ENCODE peak calls at places on chromosomes 13 and 19, in nine cellular contexts. One of them, this sample, is unnamed.

GRCh38 chr19:7303470-7303869 is 9.3 kb upstream of the INSR start:
- DNase-seq in iPS DF 6.9: no peak
- DNase-seq in ovary: no peak
- DNase-seq in H1: no peak
- DNase-seq in neuronal stem cell: no peak
- DNase-seq in sigmoid colon: no peak
- DNase-seq in lower lobe of right lung: no peak
- DNase-seq in cardiac muscle cell: no peak
- DNase-seq in SK-N-SH: no peak
- DNase-seq in this sample: no peak

GRCh38 chr13:38045278-38046048 is 175.9 kb upstream of the TRPC4 start:
- DNase-seq in SK-N-SH: peak
- DNase-seq in ovary: no peak
- DNase-seq in neuronal stem cell: peak
- DNase-seq in lower lobe of right lung: no peak
- DNase-seq in sigmoid colon: no peak
- DNase-seq in cardiac muscle cell: peak
- DNase-seq in H1: no peak
- DNase-seq in iPS DF 6.9: peak
- DNase-seq in this sample: peak

GRCh38 chr19:17488593-17489391 is 18.5 kb downstream of the SLC27A1 start:
- DNase-seq in SK-N-SH: peak
- DNase-seq in ovary: peak
- DNase-seq in sigmoid colon: no peak
- DNase-seq in lower lobe of right lung: peak
- DNase-seq in cardiac muscle cell: peak
- DNase-seq in neuronal stem cell: peak
- DNase-seq in H1: peak
- DNase-seq in iPS DF 6.9: no peak
- DNase-seq in this sample: peak

GRCh38 chr19:2711175-2711936 is 8.9 kb upstream of the GNG7 start:
- DNase-seq in ovary: no peak
- DNase-seq in SK-N-SH: no peak
- DNase-seq in sigmoid colon: peak
- DNase-seq in H1: no peak
- DNase-seq in neuronal stem cell: no peak
- DNase-seq in lower lobe of right lung: no peak
- DNase-seq in cardiac muscle cell: peak
- DNase-seq in iPS DF 6.9: no peak
- DNase-seq in this sample: no peak

GRCh38 chr13:32538621-32539246 is at the start of gene N4BP2L2:
- DNase-seq in lower lobe of right lung: peak
- DNase-seq in iPS DF 6.9: peak
- DNase-seq in neuronal stem cell: peak
- DNase-seq in ovary: peak
- DNase-seq in sigmoid colon: peak
- DNase-seq in SK-N-SH: peak
- DNase-seq in cardiac muscle cell: peak
- DNase-seq in H1: peak
- DNase-seq in this sample: peak

GRCh38 chr19:35959040-35959967 is 23.1 kb downstream of the LRFN3 start:
- DNase-seq in lower lobe of right lung: peak
- DNase-seq in H1: peak
- DNase-seq in iPS DF 6.9: no peak
- DNase-seq in neuronal stem cell: no peak
- DNase-seq in sigmoid colon: no peak
- DNase-seq in ovary: no peak
- DNase-seq in SK-N-SH: peak
- DNase-seq in cardiac muscle cell: no peak
- DNase-seq in this sample: no peak

GRCh38 chr19:43997631-43998290 is 5.0 kb upstream of the ZNF230 start:
- DNase-seq in lower lobe of right lung: no peak
- DNase-seq in SK-N-SH: no peak
- DNase-seq in iPS DF 6.9: no peak
- DNase-seq in neuronal stem cell: no peak
- DNase-seq in ovary: no peak
- DNase-seq in cardiac muscle cell: peak
- DNase-seq in sigmoid colon: no peak
- DNase-seq in H1: no peak
- DNase-seq in this sample: no peak

GRCh38 chr13:27147530-27148170 is 24.0 kb downstream of the USP12 start:
- DNase-seq in SK-N-SH: no peak
- DNase-seq in lower lobe of right lung: no peak
- DNase-seq in neuronal stem cell: no peak
- DNase-seq in iPS DF 6.9: no peak
- DNase-seq in H1: no peak
- DNase-seq in sigmoid colon: no peak
- DNase-seq in ovary: no peak
- DNase-seq in cardiac muscle cell: no peak
- DNase-seq in this sample: no peak

GRCh38 chr19:18915639-18916038 is 3.5 kb downstream of the COPE start:
- DNase-seq in sigmoid colon: no peak
- DNase-seq in lower lobe of right lung: no peak
- DNase-seq in H1: peak
- DNase-seq in ovary: no peak
- DNase-seq in cardiac muscle cell: peak
- DNase-seq in iPS DF 6.9: no peak
- DNase-seq in neuronal stem cell: no peak
- DNase-seq in SK-N-SH: peak
- DNase-seq in this sample: peak

GRCh38 chr19:18972301-18972831 is 31.3 kb upstream of the HOMER3 start:
- DNase-seq in sigmoid colon: no peak
- DNase-seq in ovary: no peak
- DNase-seq in lower lobe of right lung: no peak
- DNase-seq in H1: no peak
- DNase-seq in neuronal stem cell: no peak
- DNase-seq in cardiac muscle cell: peak
- DNase-seq in iPS DF 6.9: no peak
- DNase-seq in SK-N-SH: no peak
- DNase-seq in this sample: no peak

GRCh38 chr13:76833465-76833864 is 52.7 kb downstream of the KCTD12 start:
- DNase-seq in lower lobe of right lung: no peak
- DNase-seq in cardiac muscle cell: no peak
- DNase-seq in iPS DF 6.9: no peak
- DNase-seq in SK-N-SH: no peak
- DNase-seq in neuronal stem cell: no peak
- DNase-seq in ovary: no peak
- DNase-seq in H1: no peak
- DNase-seq in sigmoid colon: no peak
- DNase-seq in this sample: no peak

GRCh38 chr13:109781384-109782065 is 4.9 kb downstream of the IRS2 start:
- DNase-seq in SK-N-SH: peak
- DNase-seq in iPS DF 6.9: no peak
- DNase-seq in sigmoid colon: no peak
- DNase-seq in ovary: peak
- DNase-seq in lower lobe of right lung: no peak
- DNase-seq in H1: no peak
- DNase-seq in cardiac muscle cell: no peak
- DNase-seq in neuronal stem cell: no peak
- DNase-seq in this sample: no peak

GRCh38 chr19:6800991-6801396 is 28.5 kb downstream of the VAV1 start:
- DNase-seq in cardiac muscle cell: peak
- DNase-seq in lower lobe of right lung: no peak
- DNase-seq in iPS DF 6.9: no peak
- DNase-seq in ovary: no peak
- DNase-seq in sigmoid colon: no peak
- DNase-seq in SK-N-SH: no peak
- DNase-seq in neuronal stem cell: no peak
- DNase-seq in H1: no peak
- DNase-seq in this sample: no peak

GRCh38 chr13:33624740-33625139 is 193.2 kb upstream of the RFC3 start:
- DNase-seq in neuronal stem cell: no peak
- DNase-seq in cardiac muscle cell: no peak
- DNase-seq in H1: no peak
- DNase-seq in lower lobe of right lung: no peak
- DNase-seq in sigmoid colon: no peak
- DNase-seq in iPS DF 6.9: no peak
- DNase-seq in SK-N-SH: no peak
- DNase-seq in ovary: no peak
- DNase-seq in this sample: peak
- H3K27ac ChIP-seq in neuronal stem cell: no peak
- H3K27ac ChIP-seq in cardiac muscle cell: no peak
- H3K27ac ChIP-seq in H1: no peak
- H3K27ac ChIP-seq in lower lobe of right lung: no peak
- H3K27ac ChIP-seq in sigmoid colon: no peak
- H3K27ac ChIP-seq in iPS DF 6.9: no peak
- H3K27ac ChIP-seq in SK-N-SH: no peak
- H3K27ac ChIP-seq in ovary: no peak
- H3K27ac ChIP-seq in this sample: no peak

GRCh38 chr19:52557231-52557995 is 12.7 kb upstream of the ZNF701 start:
- DNase-seq in H1: no peak
- DNase-seq in sigmoid colon: no peak
- DNase-seq in SK-N-SH: no peak
- DNase-seq in iPS DF 6.9: no peak
- DNase-seq in lower lobe of right lung: no peak
- DNase-seq in neuronal stem cell: no peak
- DNase-seq in ovary: no peak
- DNase-seq in cardiac muscle cell: no peak
- DNase-seq in this sample: no peak
- H3K27ac ChIP-seq in H1: no peak
- H3K27ac ChIP-seq in sigmoid colon: no peak
- H3K27ac ChIP-seq in SK-N-SH: no peak
- H3K27ac ChIP-seq in iPS DF 6.9: no peak
- H3K27ac ChIP-seq in lower lobe of right lung: no peak
- H3K27ac ChIP-seq in neuronal stem cell: no peak
- H3K27ac ChIP-seq in ovary: no peak
- H3K27ac ChIP-seq in cardiac muscle cell: no peak
- H3K27ac ChIP-seq in this sample: no peak

GRCh38 chr19:54160948-54161347 is 1.4 kb upstream of the LENG1 start:
- DNase-seq in sigmoid colon: no peak
- DNase-seq in H1: no peak
- DNase-seq in ovary: no peak
- DNase-seq in lower lobe of right lung: no peak
- DNase-seq in cardiac muscle cell: no peak
- DNase-seq in iPS DF 6.9: no peak
- DNase-seq in neuronal stem cell: no peak
- DNase-seq in SK-N-SH: no peak
- DNase-seq in this sample: no peak
- H3K27ac ChIP-seq in sigmoid colon: peak
- H3K27ac ChIP-seq in H1: no peak
- H3K27ac ChIP-seq in ovary: peak
- H3K27ac ChIP-seq in lower lobe of right lung: peak
- H3K27ac ChIP-seq in cardiac muscle cell: no peak
- H3K27ac ChIP-seq in iPS DF 6.9: no peak
- H3K27ac ChIP-seq in neuronal stem cell: no peak
- H3K27ac ChIP-seq in SK-N-SH: no peak
- H3K27ac ChIP-seq in this sample: peak

GRCh38 chr13:59780058-59780457 is 383.7 kb downstream of the DIAPH3 start:
- DNase-seq in cardiac muscle cell: no peak
- DNase-seq in ovary: no peak
- DNase-seq in lower lobe of right lung: no peak
- DNase-seq in iPS DF 6.9: no peak
- DNase-seq in sigmoid colon: no peak
- DNase-seq in SK-N-SH: no peak
- DNase-seq in neuronal stem cell: no peak
- DNase-seq in H1: no peak
- DNase-seq in this sample: no peak

GRCh38 chr13:59782696-59783095 is 381.0 kb downstream of the DIAPH3 start:
- DNase-seq in iPS DF 6.9: no peak
- DNase-seq in sigmoid colon: no peak
- DNase-seq in cardiac muscle cell: no peak
- DNase-seq in ovary: no peak
- DNase-seq in neuronal stem cell: no peak
- DNase-seq in lower lobe of right lung: no peak
- DNase-seq in H1: no peak
- DNase-seq in SK-N-SH: no peak
- DNase-seq in this sample: no peak

GRCh38 chr13:59771272-59771671 is 392.5 kb downstream of the DIAPH3 start:
- DNase-seq in cardiac muscle cell: peak
- DNase-seq in iPS DF 6.9: no peak
- DNase-seq in SK-N-SH: peak
- DNase-seq in neuronal stem cell: no peak
- DNase-seq in lower lobe of right lung: no peak
- DNase-seq in sigmoid colon: no peak
- DNase-seq in ovary: no peak
- DNase-seq in H1: no peak
- DNase-seq in this sample: no peak

GRCh38 chr13:59774511-59774911 is 389.2 kb downstream of the DIAPH3 start:
- DNase-seq in iPS DF 6.9: no peak
- DNase-seq in ovary: no peak
- DNase-seq in neuronal stem cell: peak
- DNase-seq in SK-N-SH: no peak
- DNase-seq in cardiac muscle cell: peak
- DNase-seq in lower lobe of right lung: no peak
- DNase-seq in H1: no peak
- DNase-seq in sigmoid colon: no peak
- DNase-seq in this sample: no peak

GRCh38 chr13:59776924-59777690 is 386.6 kb downstream of the DIAPH3 start:
- DNase-seq in sigmoid colon: no peak
- DNase-seq in iPS DF 6.9: no peak
- DNase-seq in SK-N-SH: no peak
- DNase-seq in H1: no peak
- DNase-seq in lower lobe of right lung: no peak
- DNase-seq in neuronal stem cell: no peak
- DNase-seq in ovary: no peak
- DNase-seq in cardiac muscle cell: peak
- DNase-seq in this sample: no peak
- H3K27ac ChIP-seq in sigmoid colon: no peak
- H3K27ac ChIP-seq in iPS DF 6.9: no peak
- H3K27ac ChIP-seq in SK-N-SH: peak
- H3K27ac ChIP-seq in H1: no peak
- H3K27ac ChIP-seq in lower lobe of right lung: no peak
- H3K27ac ChIP-seq in neuronal stem cell: no peak
- H3K27ac ChIP-seq in ovary: no peak
- H3K27ac ChIP-seq in cardiac muscle cell: no peak
- H3K27ac ChIP-seq in this sample: no peak

GRCh38 chr19:15358918-15359317 is 20.7 kb downstream of the AKAP8 start:
- DNase-seq in ovary: no peak
- DNase-seq in lower lobe of right lung: no peak
- DNase-seq in sigmoid colon: no peak
- DNase-seq in cardiac muscle cell: no peak
- DNase-seq in iPS DF 6.9: no peak
- DNase-seq in neuronal stem cell: no peak
- DNase-seq in SK-N-SH: no peak
- DNase-seq in H1: no peak
- DNase-seq in this sample: no peak

GRCh38 chr19:15353908-15354307 is 21.6 kb upstream of the BRD4 start:
- DNase-seq in SK-N-SH: no peak
- DNase-seq in H1: no peak
- DNase-seq in lower lobe of right lung: no peak
- DNase-seq in iPS DF 6.9: no peak
- DNase-seq in ovary: no peak
- DNase-seq in neuronal stem cell: no peak
- DNase-seq in cardiac muscle cell: no peak
- DNase-seq in sigmoid colon: no peak
- DNase-seq in this sample: no peak

GRCh38 chr19:15354557-15355296 is 22.4 kb upstream of the BRD4 start:
- DNase-seq in lower lobe of right lung: no peak
- DNase-seq in H1: no peak
- DNase-seq in iPS DF 6.9: no peak
- DNase-seq in neuronal stem cell: no peak
- DNase-seq in cardiac muscle cell: no peak
- DNase-seq in sigmoid colon: no peak
- DNase-seq in SK-N-SH: no peak
- DNase-seq in ovary: no peak
- DNase-seq in this sample: no peak

GRCh38 chr19:15357906-15358305 is 21.7 kb downstream of the AKAP8 start:
- DNase-seq in lower lobe of right lung: no peak
- DNase-seq in SK-N-SH: no peak
- DNase-seq in ovary: no peak
- DNase-seq in neuronal stem cell: no peak
- DNase-seq in H1: no peak
- DNase-seq in sigmoid colon: no peak
- DNase-seq in cardiac muscle cell: no peak
- DNase-seq in iPS DF 6.9: no peak
- DNase-seq in this sample: no peak
- H3K27ac ChIP-seq in lower lobe of right lung: no peak
- H3K27ac ChIP-seq in SK-N-SH: no peak
- H3K27ac ChIP-seq in ovary: no peak
- H3K27ac ChIP-seq in neuronal stem cell: no peak
- H3K27ac ChIP-seq in H1: no peak
- H3K27ac ChIP-seq in sigmoid colon: no peak
- H3K27ac ChIP-seq in cardiac muscle cell: no peak
- H3K27ac ChIP-seq in iPS DF 6.9: no peak
- H3K27ac ChIP-seq in this sample: no peak